ENCODE peak calls at places on chromosomes 1 and 21, in eight cellular contexts. One of them, this sample, is unnamed.

GRCh38 chr21:14569868-14570267 is 23.8 kb upstream of the SAMSN1 start:
- DNase-seq in CD8-positive, alpha-beta T cell: no peak
- DNase-seq in mucosa of descending colon: no peak
- DNase-seq in tibial nerve: no peak
- DNase-seq in AG04449: no peak
- DNase-seq in thyroid gland: no peak
- DNase-seq in cardiac muscle cell: no peak
- DNase-seq in psoas muscle: no peak
- DNase-seq in this sample: no peak

GRCh38 chr1:160741597-160742348 is 2.7 kb downstream of the SLAMF7 start:
- DNase-seq in CD8-positive, alpha-beta T cell: no peak
- DNase-seq in mucosa of descending colon: no peak
- DNase-seq in tibial nerve: no peak
- DNase-seq in AG04449: no peak
- DNase-seq in thyroid gland: no peak
- DNase-seq in cardiac muscle cell: no peak
- DNase-seq in psoas muscle: no peak
- DNase-seq in this sample: no peak

GRCh38 chr1:34721241-34721640 is 33.6 kb upstream of the GJB5 start:
- DNase-seq in CD8-positive, alpha-beta T cell: no peak
- DNase-seq in mucosa of descending colon: no peak
- DNase-seq in tibial nerve: no peak
- DNase-seq in AG04449: no peak
- DNase-seq in thyroid gland: no peak
- DNase-seq in cardiac muscle cell: no peak
- DNase-seq in psoas muscle: no peak
- DNase-seq in this sample: no peak

GRCh38 chr1:206117151-206117948 is at the start of gene AVPR1B:
- DNase-seq in CD8-positive, alpha-beta T cell: no peak
- DNase-seq in mucosa of descending colon: peak; percentile 56
- DNase-seq in tibial nerve: no peak
- DNase-seq in AG04449: no peak
- DNase-seq in thyroid gland: peak; percentile 83
- DNase-seq in cardiac muscle cell: peak; percentile 79
- DNase-seq in psoas muscle: peak; percentile 70
- DNase-seq in this sample: no peak

GRCh38 chr1:23194119-23194984 is 22.9 kb downstream of the HTR1D start:
- DNase-seq in CD8-positive, alpha-beta T cell: no peak
- DNase-seq in mucosa of descending colon: no peak
- DNase-seq in tibial nerve: no peak
- DNase-seq in AG04449: peak; percentile 91
- DNase-seq in thyroid gland: no peak
- DNase-seq in cardiac muscle cell: no peak
- DNase-seq in psoas muscle: no peak
- DNase-seq in this sample: peak; percentile 85

GRCh38 chr1:5948681-5949005 is 43.6 kb downstream of the NPHP4 start:
- DNase-seq in CD8-positive, alpha-beta T cell: no peak
- DNase-seq in mucosa of descending colon: no peak
- DNase-seq in tibial nerve: no peak
- DNase-seq in AG04449: no peak
- DNase-seq in thyroid gland: no peak
- DNase-seq in cardiac muscle cell: no peak
- DNase-seq in psoas muscle: no peak
- DNase-seq in this sample: no peak

GRCh38 chr1:11174271-11174942 is 14.7 kb upstream of the ANGPTL7 start:
- DNase-seq in CD8-positive, alpha-beta T cell: no peak
- DNase-seq in mucosa of descending colon: no peak
- DNase-seq in tibial nerve: no peak
- DNase-seq in AG04449: no peak
- DNase-seq in thyroid gland: no peak
- DNase-seq in cardiac muscle cell: no peak
- DNase-seq in psoas muscle: no peak
- DNase-seq in this sample: no peak

GRCh38 chr1:119794856-119795255 is 16.4 kb downstream of the REG4 start:
- DNase-seq in CD8-positive, alpha-beta T cell: no peak
- DNase-seq in mucosa of descending colon: no peak
- DNase-seq in tibial nerve: no peak
- DNase-seq in AG04449: no peak
- DNase-seq in thyroid gland: no peak
- DNase-seq in cardiac muscle cell: no peak
- DNase-seq in psoas muscle: no peak
- DNase-seq in this sample: no peak

GRCh38 chr1:19639999-19640362 is 4.1 kb upstream of the NBL1 start:
- DNase-seq in CD8-positive, alpha-beta T cell: no peak
- DNase-seq in mucosa of descending colon: no peak
- DNase-seq in tibial nerve: no peak
- DNase-seq in AG04449: no peak
- DNase-seq in thyroid gland: no peak
- DNase-seq in cardiac muscle cell: no peak
- DNase-seq in psoas muscle: no peak
- DNase-seq in this sample: no peak

GRCh38 chr1:68442822-68443556 is 6.8 kb downstream of the RPE65 start:
- DNase-seq in CD8-positive, alpha-beta T cell: no peak
- DNase-seq in mucosa of descending colon: no peak
- DNase-seq in tibial nerve: no peak
- DNase-seq in AG04449: peak; percentile 9
- DNase-seq in thyroid gland: no peak
- DNase-seq in cardiac muscle cell: peak; percentile 53
- DNase-seq in psoas muscle: no peak
- DNase-seq in this sample: no peak

GRCh38 chr1:41371630-41372599 is 10.7 kb downstream of the FOXO6 start:
- DNase-seq in CD8-positive, alpha-beta T cell: no peak
- DNase-seq in mucosa of descending colon: no peak
- DNase-seq in tibial nerve: no peak
- DNase-seq in AG04449: no peak
- DNase-seq in thyroid gland: peak; percentile 57
- DNase-seq in cardiac muscle cell: peak; percentile 86
- DNase-seq in psoas muscle: peak; percentile 78
- DNase-seq in this sample: no peak

GRCh38 chr1:51190996-51191395 is 45.1 kb upstream of the RNF11 start:
- DNase-seq in CD8-positive, alpha-beta T cell: no peak
- DNase-seq in mucosa of descending colon: no peak
- DNase-seq in tibial nerve: no peak
- DNase-seq in AG04449: no peak
- DNase-seq in thyroid gland: no peak
- DNase-seq in cardiac muscle cell: no peak
- DNase-seq in psoas muscle: no peak
- DNase-seq in this sample: no peak

GRCh38 chr1:85578321-85579295 is 2.0 kb upstream of the CCN1 start:
- DNase-seq in CD8-positive, alpha-beta T cell: no peak
- DNase-seq in mucosa of descending colon: no peak
- DNase-seq in tibial nerve: no peak
- DNase-seq in AG04449: peak; percentile 97
- DNase-seq in thyroid gland: no peak
- DNase-seq in cardiac muscle cell: no peak
- DNase-seq in psoas muscle: no peak
- DNase-seq in this sample: peak; percentile 97

GRCh38 chr1:61967750-61968149 is 225.5 kb downstream of the PATJ start:
- DNase-seq in CD8-positive, alpha-beta T cell: no peak
- DNase-seq in mucosa of descending colon: no peak
- DNase-seq in tibial nerve: no peak
- DNase-seq in AG04449: no peak
- DNase-seq in thyroid gland: no peak
- DNase-seq in cardiac muscle cell: no peak
- DNase-seq in psoas muscle: no peak
- DNase-seq in this sample: no peak

DNA sequence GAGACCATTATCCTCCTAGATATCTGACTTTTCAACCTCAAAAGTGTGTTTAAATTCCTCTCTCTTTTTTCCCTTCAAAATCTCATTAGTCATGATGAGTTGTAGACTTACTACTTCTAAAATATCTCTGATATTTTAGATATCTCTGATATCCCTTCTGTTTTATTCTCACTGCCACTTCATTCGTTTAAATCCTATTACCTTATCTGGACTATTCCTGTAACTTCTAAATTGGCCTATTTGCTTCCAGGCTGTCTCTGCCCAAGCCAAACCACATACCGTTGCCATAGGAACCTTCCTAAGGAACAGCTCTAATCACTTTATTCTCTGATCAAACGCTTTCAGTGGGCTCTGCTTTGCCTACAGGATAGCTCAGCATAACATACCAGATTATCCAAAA is 333.1 kb upstream of the CHRM3 start:
- DNase-seq in CD8-positive, alpha-beta T cell: no peak
- DNase-seq in mucosa of descending colon: no peak
- DNase-seq in tibial nerve: no peak
- DNase-seq in AG04449: no peak
- DNase-seq in thyroid gland: no peak
- DNase-seq in cardiac muscle cell: no peak
- DNase-seq in psoas muscle: no peak
- DNase-seq in this sample: no peak
- TF ChIP-seq CTCF in CD8-positive, alpha-beta T cell: no peak
- TF ChIP-seq CTCF in mucosa of descending colon: no peak
- TF ChIP-seq CTCF in tibial nerve: no peak
- TF ChIP-seq CTCF in AG04449: no peak
- TF ChIP-seq CTCF in thyroid gland: no peak
- TF ChIP-seq CTCF in cardiac muscle cell: no peak
- TF ChIP-seq CTCF in psoas muscle: no peak
- TF ChIP-seq CTCF in this sample: no peak

DNA sequence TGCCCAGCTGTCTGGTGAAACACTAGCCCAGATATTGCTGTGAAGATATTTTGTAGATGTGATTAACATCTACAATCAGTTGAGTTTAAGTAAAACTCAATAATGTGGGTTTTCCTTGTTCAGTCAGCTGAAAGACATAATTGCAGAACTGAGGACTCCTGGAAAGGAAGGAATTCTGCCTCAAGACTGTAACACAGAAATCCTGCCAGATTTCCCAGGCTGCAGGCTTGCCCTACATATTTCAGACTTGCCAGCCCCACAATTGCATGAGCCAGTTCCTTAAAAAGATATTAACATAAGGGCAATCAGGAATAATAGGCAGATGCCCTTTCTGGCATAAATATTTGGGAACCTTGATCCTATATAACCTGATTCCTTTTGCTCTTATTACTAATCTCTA is 14.2 kb upstream of the NIBAN1 start:
- DNase-seq in CD8-positive, alpha-beta T cell: no peak
- DNase-seq in mucosa of descending colon: no peak
- DNase-seq in tibial nerve: no peak
- DNase-seq in AG04449: no peak
- DNase-seq in thyroid gland: no peak
- DNase-seq in cardiac muscle cell: no peak
- DNase-seq in psoas muscle: no peak
- DNase-seq in this sample: no peak
- H3K4me3 ChIP-seq in CD8-positive, alpha-beta T cell: no peak overlapping the region
- H3K4me3 ChIP-seq in mucosa of descending colon: no peak overlapping the region
- H3K4me3 ChIP-seq in tibial nerve: no peak overlapping the region
- H3K4me3 ChIP-seq in AG04449: no peak overlapping the region
- H3K4me3 ChIP-seq in thyroid gland: no peak overlapping the region
- H3K4me3 ChIP-seq in cardiac muscle cell: no peak overlapping the region
- H3K4me3 ChIP-seq in psoas muscle: no peak overlapping the region
- H3K4me3 ChIP-seq in this sample: no peak overlapping the region

GRCh38 chr1:153190373-153190772 is 12.9 kb upstream of the LELP1 start:
- DNase-seq in CD8-positive, alpha-beta T cell: no peak
- DNase-seq in mucosa of descending colon: no peak
- DNase-seq in tibial nerve: no peak
- DNase-seq in AG04449: no peak
- DNase-seq in thyroid gland: no peak
- DNase-seq in cardiac muscle cell: peak; percentile 1
- DNase-seq in psoas muscle: no peak
- DNase-seq in this sample: no peak
- TF ChIP-seq CTCF in CD8-positive, alpha-beta T cell: no peak
- TF ChIP-seq CTCF in mucosa of descending colon: no peak
- TF ChIP-seq CTCF in tibial nerve: no peak
- TF ChIP-seq CTCF in AG04449: no peak
- TF ChIP-seq CTCF in thyroid gland: no peak
- TF ChIP-seq CTCF in cardiac muscle cell: no peak
- TF ChIP-seq CTCF in psoas muscle: no peak
- TF ChIP-seq CTCF in this sample: peak; percentile 10

GRCh38 chr21:42593007-42593814 is 60.2 kb upstream of the PDE9A start:
- DNase-seq in CD8-positive, alpha-beta T cell: peak; percentile 41
- DNase-seq in mucosa of descending colon: peak; percentile 89
- DNase-seq in tibial nerve: peak; percentile 53
- DNase-seq in AG04449: no peak
- DNase-seq in thyroid gland: peak; percentile 78
- DNase-seq in cardiac muscle cell: peak; percentile 83
- DNase-seq in psoas muscle: peak; percentile 80
- DNase-seq in this sample: peak; percentile 1
- H3K4me3 ChIP-seq in CD8-positive, alpha-beta T cell: no peak overlapping the region
- H3K4me3 ChIP-seq in mucosa of descending colon: no peak overlapping the region
- H3K4me3 ChIP-seq in tibial nerve: peak overlapping the region; percentile 2
- H3K4me3 ChIP-seq in AG04449: no peak overlapping the region
- H3K4me3 ChIP-seq in thyroid gland: no peak overlapping the region
- H3K4me3 ChIP-seq in cardiac muscle cell: no peak overlapping the region
- H3K4me3 ChIP-seq in psoas muscle: no peak overlapping the region
- H3K4me3 ChIP-seq in this sample: no peak overlapping the region

GRCh38 chr1:89525169-89525855 is 683 bp downstream of the LRRC8B start:
- DNase-seq in CD8-positive, alpha-beta T cell: peak; percentile 2
- DNase-seq in mucosa of descending colon: peak; percentile 84
- DNase-seq in tibial nerve: peak; percentile 18
- DNase-seq in AG04449: no peak
- DNase-seq in thyroid gland: peak; percentile 57
- DNase-seq in cardiac muscle cell: peak; percentile 23
- DNase-seq in psoas muscle: peak; percentile 72
- DNase-seq in this sample: no peak
- TF ChIP-seq CTCF in CD8-positive, alpha-beta T cell: no peak
- TF ChIP-seq CTCF in mucosa of descending colon: no peak
- TF ChIP-seq CTCF in tibial nerve: no peak
- TF ChIP-seq CTCF in AG04449: no peak
- TF ChIP-seq CTCF in thyroid gland: no peak
- TF ChIP-seq CTCF in cardiac muscle cell: peak; percentile 11
- TF ChIP-seq CTCF in psoas muscle: no peak
- TF ChIP-seq CTCF in this sample: no peak

DNA sequence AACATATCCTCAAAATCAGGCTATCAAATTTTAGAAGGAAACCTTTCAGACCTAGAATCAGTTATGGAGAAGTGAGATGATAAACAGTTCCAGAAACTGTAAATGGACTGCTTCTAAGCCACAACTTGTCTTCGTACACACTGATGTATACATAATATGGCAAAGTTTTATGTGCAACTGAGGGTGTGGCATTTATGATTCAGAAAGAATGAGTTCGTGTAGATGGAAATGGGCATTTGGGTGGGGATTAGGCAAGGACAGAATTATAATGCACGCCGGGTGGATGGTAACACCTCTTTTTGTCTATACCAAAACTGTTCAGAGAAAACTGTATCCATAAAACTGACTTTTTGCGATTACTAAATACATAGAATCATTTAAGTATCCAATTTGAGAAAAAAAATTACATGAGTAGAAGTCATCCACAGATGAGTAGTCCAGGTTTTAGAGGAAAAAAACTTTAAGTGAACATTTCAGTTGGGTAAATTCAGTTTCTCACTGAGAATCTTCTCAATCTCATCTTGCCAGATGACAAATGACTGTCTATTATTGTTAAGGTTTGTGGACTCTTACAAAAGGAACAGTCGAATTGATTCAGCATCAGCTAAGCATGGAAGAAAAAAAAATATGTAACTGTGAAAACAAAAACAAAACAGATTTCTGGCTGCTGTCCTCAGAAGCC is 22.5 kb downstream of the ERRFI1 start:
- DNase-seq in CD8-positive, alpha-beta T cell: no peak
- DNase-seq in mucosa of descending colon: no peak
- DNase-seq in tibial nerve: no peak
- DNase-seq in AG04449: no peak
- DNase-seq in thyroid gland: no peak
- DNase-seq in cardiac muscle cell: no peak
- DNase-seq in psoas muscle: no peak
- DNase-seq in this sample: no peak
- H3K4me3 ChIP-seq in CD8-positive, alpha-beta T cell: no peak overlapping the region
- H3K4me3 ChIP-seq in mucosa of descending colon: no peak overlapping the region
- H3K4me3 ChIP-seq in tibial nerve: no peak overlapping the region
- H3K4me3 ChIP-seq in AG04449: no peak overlapping the region
- H3K4me3 ChIP-seq in thyroid gland: no peak overlapping the region
- H3K4me3 ChIP-seq in cardiac muscle cell: no peak overlapping the region
- H3K4me3 ChIP-seq in psoas muscle: no peak overlapping the region
- H3K4me3 ChIP-seq in this sample: no peak overlapping the region

GRCh38 chr21:20443558-20444155 is 554.6 kb upstream of the NCAM2 start:
- DNase-seq in CD8-positive, alpha-beta T cell: no peak
- DNase-seq in mucosa of descending colon: no peak
- DNase-seq in tibial nerve: no peak
- DNase-seq in AG04449: no peak
- DNase-seq in thyroid gland: no peak
- DNase-seq in cardiac muscle cell: peak; percentile 58
- DNase-seq in psoas muscle: no peak
- DNase-seq in this sample: no peak
- TF ChIP-seq CTCF in CD8-positive, alpha-beta T cell: no peak
- TF ChIP-seq CTCF in mucosa of descending colon: no peak
- TF ChIP-seq CTCF in tibial nerve: no peak
- TF ChIP-seq CTCF in AG04449: no peak
- TF ChIP-seq CTCF in thyroid gland: peak; percentile 55
- TF ChIP-seq CTCF in cardiac muscle cell: no peak
- TF ChIP-seq CTCF in psoas muscle: no peak
- TF ChIP-seq CTCF in this sample: no peak